ENCODE peak calls at places on chromosomes 2 and 18, in six cellular contexts. T is HS-5, N is AG08396, U is KG1, E is endodermal cell, I is GM12865. A is an unnamed sample.

GRCh38 chr2:223041527-223042109 is 10.4 kb upstream of the KCNE4 start:
- DNase-seq in E (peak), U (no peak), I (peak), N (peak), T (peak), A (no peak)

GRCh38 chr2:239821694-239822075 is 203.5 kb downstream of the NDUFA10 start:
- DNase-seq in T (no peak), U (no peak), E (peak), I (no peak), N (no peak), A (no peak)

GRCh38 chr18:71189581-71189980 is 900.7 kb downstream of the SOCS6 start:
- DNase-seq in T (no peak), N (no peak), E (no peak), U (no peak), I (no peak), A (no peak)

GRCh38 chr18:51884039-51884438 is 456.0 kb upstream of the DCC start:
- DNase-seq in I (no peak), E (no peak), N (no peak), T (no peak), U (no peak), A (no peak)

GRCh38 chr2:230723363-230723762 is 10.7 kb downstream of the CAB39 start:
- DNase-seq in T (no peak), U (no peak), I (no peak), E (no peak), N (no peak), A (no peak)

GRCh38 chr18:39149211-39149806 is 1583.7 kb upstream of the CELF4 start:
- DNase-seq in E (no peak), I (no peak), U (no peak), N (no peak), T (no peak), A (peak)

GRCh38 chr2:120754067-120754960 is 18.6 kb downstream of the GLI2 start:
- DNase-seq in T (no peak), N (no peak), U (no peak), I (no peak), E (no peak), A (no peak)

GRCh38 chr2:86301010-86301409 is 36.4 kb downstream of the REEP1 start:
- DNase-seq in E (no peak), U (no peak), N (no peak), I (no peak), T (no peak), A (no peak)

A was measured in GM23338.